ENCODE peak calls at places on chromosomes 4 and X, in eight cellular contexts. U is PC-3, A is OCI-LY7, G is mesenchymal stem cell, Z is GM12878, Q is Karpas-422, C is GM23248, Y is IMR-90. W is an unnamed sample.

GRCh38 chrX:102043380-102043779 is 82.1 kb upstream of the TCEAL2 start:
- DNase-seq in U (no peak), A (no peak), G (no peak), Z (no peak), Q (no peak), C (no peak), Y (no peak), W (no peak)

GRCh38 chrX:19852014-19853005 is 35.1 kb downstream of the SH3KBP1 start:
- DNase-seq in U (peak; percentile 44), A (no peak), G (peak; percentile 66), Z (no peak), Q (no peak), C (peak; percentile 44), Y (peak; percentile 65), W (peak; percentile 80)

GRCh38 chr4:103996059-103996458 is 276.3 kb upstream of the TACR3 start:
- DNase-seq in U (peak; percentile 25), A (no peak), G (peak; percentile 66), Z (no peak), Q (no peak), C (no peak), Y (no peak), W (peak; percentile 4)

GRCh38 chr4:108861339-108861738 is 98.5 kb upstream of the ETNPPL start:
- DNase-seq in U (peak; percentile 7), A (no peak), G (no peak), Z (no peak), Q (peak; percentile 44), C (peak; percentile 42), Y (peak; percentile 24), W (no peak)

GRCh38 chr4:37781134-37781455 is 45.4 kb upstream of the PGM2 start:
- DNase-seq in U (no peak), A (no peak), G (no peak), Z (no peak), Q (no peak), C (no peak), Y (no peak), W (no peak)

GRCh38 chr4:87973283-87974169 is 2.0 kb upstream of the SPP1 start:
- DNase-seq in U (peak; percentile 70), A (peak; percentile 60), G (peak; percentile 95), Z (no peak), Q (peak; percentile 77), C (peak; percentile 85), Y (peak; percentile 84), W (peak; percentile 94)

GRCh38 chr4:101229116-101229515 is 118.2 kb downstream of the PPP3CA start:
- DNase-seq in U (no peak), A (no peak), G (peak; percentile 56), Z (no peak), Q (no peak), C (peak; percentile 50), Y (peak; percentile 57), W (peak; percentile 78)

GRCh38 chr4:138188406-138189084 is 53.6 kb downstream of the SLC7A11 start:
- DNase-seq in U (no peak), A (no peak), G (no peak), Z (no peak), Q (no peak), C (peak; percentile 53), Y (peak; percentile 39), W (peak; percentile 18)

GRCh38 chr4:4763815-4764202 is 95.7 kb upstream of the MSX1 start:
- DNase-seq in U (peak; percentile 47), A (no peak), G (peak; percentile 33), Z (no peak), Q (no peak), C (peak; percentile 51), Y (peak; percentile 6), W (no peak)

GRCh38 chr4:10716163-10716562 is 31.6 kb upstream of the CLNK start:
- DNase-seq in U (no peak), A (no peak), G (no peak), Z (no peak), Q (no peak), C (no peak), Y (no peak), W (no peak)

GRCh38 chrX:68999351-68999750 is 165.9 kb downstream of the PJA1 start:
- DNase-seq in U (peak; percentile 92), A (no peak), G (no peak), Z (no peak), Q (no peak), C (peak; percentile 25), Y (peak; percentile 24), W (peak; percentile 41)

GRCh38 chr4:8506373-8507250 is 66.0 kb downstream of the TRMT44 start:
- DNase-seq in U (no peak), A (no peak), G (peak; percentile 16), Z (no peak), Q (no peak), C (peak; percentile 96), Y (peak; percentile 74), W (peak; percentile 68)

GRCh38 chr4:104444685-104445084 is 50.0 kb downstream of the CXXC4 start:
- DNase-seq in U (no peak), A (no peak), G (no peak), Z (no peak), Q (no peak), C (no peak), Y (no peak), W (no peak)

GRCh38 chr4:159227984-159228383 is 125.1 kb downstream of the RAPGEF2 start:
- DNase-seq in U (no peak), A (no peak), G (peak; percentile 86), Z (no peak), Q (no peak), C (peak; percentile 82), Y (peak; percentile 92), W (peak; percentile 94)

GRCh38 chrX:20968996-20969395 is 405.2 kb upstream of the CNKSR2 start:
- DNase-seq in U (peak; percentile 73), A (no peak), G (no peak), Z (no peak), Q (no peak), C (peak; percentile 6), Y (no peak), W (peak; percentile 27)

GRCh38 chrX:133660356-133660755 is 245.1 kb upstream of the GPC4 start:
- DNase-seq in U (peak; percentile 87), A (no peak), G (peak; percentile 18), Z (no peak), Q (no peak), C (peak; percentile 79), Y (peak; percentile 48), W (peak; percentile 68)

GRCh38 chr4:24013666-24014422 is 124.0 kb upstream of the PPARGC1A start:
- DNase-seq in U (no peak), A (no peak), G (no peak), Z (no peak), Q (no peak), C (no peak), Y (no peak), W (no peak)

GRCh38 chr4:140757220-140757607 is 1.0 kb upstream of the TBC1D9 start:
- DNase-seq in U (no peak), A (no peak), G (no peak), Z (no peak), Q (no peak), C (no peak), Y (no peak), W (no peak)

GRCh38 chr4:73740353-73740778 is at the start of gene CXCL8:
- DNase-seq in U (peak; percentile 100), A (peak; percentile 2), G (peak; percentile 96), Z (no peak), Q (no peak), C (peak; percentile 83), Y (peak; percentile 91), W (peak; percentile 91)

GRCh38 chr4:123587983-123588494 is 191.4 kb downstream of the SPRY1 start:
- DNase-seq in U (peak; percentile 94), A (no peak), G (peak; percentile 99), Z (no peak), Q (no peak), C (peak; percentile 70), Y (peak; percentile 93), W (peak; percentile 48)
- H3K4me3 ChIP-seq in U (peak overlapping the region; percentile 38), A (no peak overlapping the region), G (no peak overlapping the region), Z (no peak overlapping the region), Q (no peak overlapping the region), C (peak overlapping the region; percentile 32), Y (no peak overlapping the region), W (no peak overlapping the region)

GRCh38 chr4:110667670-110668069 is 44.8 kb upstream of the PITX2 start:
- DNase-seq in U (no peak), A (no peak), G (peak; percentile 24), Z (no peak), Q (no peak), C (no peak), Y (no peak), W (no peak)
- H2AFZ ChIP-seq in U (no peak overlapping the region), A (no peak overlapping the region), G (no peak overlapping the region), Z (no peak overlapping the region), Q (no peak overlapping the region), C (no peak overlapping the region), Y (no peak overlapping the region), W (no peak overlapping the region)

DNA sequence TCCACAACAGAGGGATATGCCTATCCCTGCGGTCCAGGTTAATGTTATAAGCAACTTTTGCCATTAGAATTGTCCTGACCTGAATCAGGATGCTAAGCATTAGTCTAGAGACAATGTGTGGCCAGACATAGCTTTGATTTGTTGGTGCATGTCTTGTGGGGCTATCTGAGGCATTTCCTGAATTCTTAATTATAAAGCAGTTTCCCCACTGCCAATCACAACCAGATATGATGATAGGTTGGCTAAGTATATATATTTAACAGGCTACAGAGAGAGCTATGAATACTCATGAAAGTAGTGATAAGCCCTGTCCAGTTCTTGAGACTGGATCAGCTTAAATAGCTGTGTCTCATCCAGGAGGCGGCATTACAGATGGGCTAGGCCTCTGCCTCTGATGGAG is 37.8 kb upstream of the ZNF81 start:
- DNase-seq in U (no peak), A (no peak), G (no peak), Z (no peak), Q (no peak), C (no peak), Y (no peak), W (no peak)
- H3K4me3 ChIP-seq in U (no peak overlapping the region), A (no peak overlapping the region), G (no peak overlapping the region), Z (no peak overlapping the region), Q (no peak overlapping the region), C (no peak overlapping the region), Y (no peak overlapping the region), W (no peak overlapping the region)

GRCh38 chr4:185933078-185933581 is 121.1 kb upstream of the SORBS2 start:
- DNase-seq in U (peak; percentile 28), A (no peak), G (peak; percentile 58), Z (no peak), Q (no peak), C (peak; percentile 80), Y (peak; percentile 10), W (peak; percentile 83)
- H2AFZ ChIP-seq in U (no peak overlapping the region), A (no peak overlapping the region), G (no peak overlapping the region), Z (no peak overlapping the region), Q (no peak overlapping the region), C (peak overlapping the region; percentile 24), Y (no peak overlapping the region), W (peak overlapping the region; percentile 4)

GRCh38 chr4:45293335-45293734 is 567.0 kb upstream of the GNPDA2 start:
- DNase-seq in U (no peak), A (no peak), G (no peak), Z (no peak), Q (no peak), C (no peak), Y (no peak), W (no peak)
- H3K4me3 ChIP-seq in U (no peak overlapping the region), A (no peak overlapping the region), G (no peak overlapping the region), Z (no peak overlapping the region), Q (no peak overlapping the region), C (no peak overlapping the region), Y (no peak overlapping the region), W (no peak overlapping the region)